ENCODE peak calls at places on chromosomes 11 and 22, in seven cellular contexts. L is stimulated activated CD4-positive, alpha-beta T cell treated with anti-CD3 and anti-CD28 coated beads, Interleukin-12 subunit alpha, Interleukin-12 subunit beta, amount 100 ng/mL, for 48 hours; G is pancreas; M is ureter; T is nephron progenitor cell; Z is lung; S is AG10803. J is an unnamed sample.

GRCh38 chr11:72353861-72354260 is 80.5 kb downstream of the CLPB start:
- DNase-seq in T (no peak), M (no peak), L (no peak), S (no peak), G (no peak), Z (no peak), J (peak)

GRCh38 chr22:32754413-32755041 is 47.0 kb upstream of the TIMP3 start:
- DNase-seq in L (no peak), S (peak), T (no peak), M (no peak), G (no peak), Z (no peak), J (no peak)

GRCh38 chr11:68468217-68468828 is 7.8 kb downstream of the PPP6R3 start:
- DNase-seq in L (no peak), M (no peak), S (no peak), T (no peak), G (no peak), Z (no peak), J (no peak)

GRCh38 chr11:106424111-106424510 is 346.6 kb downstream of the AASDHPPT start:
- DNase-seq in Z (no peak), L (no peak), M (no peak), S (peak), G (no peak), T (no peak), J (no peak)

GRCh38 chr11:61966673-61967176 is 709 bp downstream of the FTH1 start:
- DNase-seq in T (peak), Z (no peak), L (no peak), M (peak), S (peak), G (peak), J (no peak)

GRCh38 chr11:118607401-118608267 is at the start of gene PHLDB1:
- DNase-seq in Z (no peak), S (peak), G (peak), M (no peak), T (peak), L (peak), J (peak)

GRCh38 chr11:60059052-60059451 is 2.6 kb downstream of the MS4A3 start:
- DNase-seq in Z (no peak), T (no peak), L (no peak), S (no peak), M (no peak), G (no peak), J (no peak)

GRCh38 chr11:69516526-69516925 is 35.1 kb downstream of the LINC01488 start:
- DNase-seq in M (no peak), G (no peak), L (no peak), Z (no peak), S (no peak), T (no peak), J (no peak)

GRCh38 chr11:96337541-96338530 is 5.2 kb downstream of the MAML2 start:
- DNase-seq in M (no peak), S (peak), L (no peak), T (no peak), Z (no peak), G (no peak), J (no peak)

GRCh38 chr22:46846154-46846831 is 83.8 kb downstream of the TBC1D22A start:
- DNase-seq in M (no peak), T (no peak), S (no peak), Z (no peak), G (no peak), L (no peak), J (no peak)

GRCh38 chr11:46677991-46678740 is 22.3 kb downstream of the ARHGAP1 start:
- DNase-seq in L (no peak), G (no peak), T (no peak), M (no peak), Z (no peak), S (no peak), J (no peak)

GRCh38 chr11:110362916-110363574 is 66.6 kb upstream of the RDX start:
- DNase-seq in G (peak), S (no peak), Z (no peak), M (no peak), L (no peak), T (peak), J (peak)

GRCh38 chr11:12693075-12693473 is 18.9 kb downstream of the TEAD1 start:
- DNase-seq in Z (no peak), S (no peak), T (no peak), M (no peak), G (no peak), L (no peak), J (no peak)

GRCh38 chr11:10351768-10352641 is 47.1 kb downstream of the ADM start:
- DNase-seq in L (no peak), S (peak), M (peak), T (no peak), Z (peak), G (peak), J (peak)

GRCh38 chr11:72975778-72976520 is 161.7 kb downstream of the ATG16L2 start:
- DNase-seq in S (peak), M (no peak), T (no peak), Z (no peak), L (no peak), G (no peak), J (no peak)

GRCh38 chr11:58580311-58580710 is 1.4 kb downstream of the ZFP91 start:
- DNase-seq in G (no peak), L (no peak), M (no peak), T (no peak), Z (no peak), S (no peak), J (no peak)

GRCh38 chr11:10211470-10211869 is 82.5 kb downstream of the SBF2 start:
- DNase-seq in M (no peak), Z (no peak), S (no peak), G (no peak), L (no peak), T (no peak), J (no peak)

GRCh38 chr22:50481440-50482106 is at the start of gene ADM2:
- DNase-seq in L (peak), S (peak), Z (no peak), M (no peak), G (peak), T (peak), J (peak)

GRCh38 chr11:86459682-86460460 is 85.2 kb downstream of the CCDC81 start:
- DNase-seq in M (no peak), L (no peak), Z (peak), T (no peak), G (peak), S (peak), J (peak)

GRCh38 chr11:70029115-70029830 is 48.8 kb upstream of the ANO1 start:
- DNase-seq in Z (no peak), M (peak), L (no peak), G (no peak), T (peak), S (no peak), J (no peak)

GRCh38 chr11:45748801-45749200 is 56.1 kb upstream of the SLC35C1 start:
- DNase-seq in S (no peak), T (no peak), L (no peak), Z (no peak), G (no peak), M (no peak), J (no peak)

GRCh38 chr22:36042240-36042639 is 13.6 kb upstream of the RBFOX2 start:
- DNase-seq in G (no peak), Z (no peak), L (no peak), S (no peak), T (no peak), M (no peak), J (no peak)

GRCh38 chr11:16874275-16874975 is 136.0 kb downstream of the C11orf58 start:
- DNase-seq in L (no peak), M (no peak), T (no peak), G (no peak), Z (no peak), S (no peak), J (no peak)

GRCh38 chr11:63017306-63017974 is 1.8 kb upstream of the SLC22A8 start:
- DNase-seq in S (no peak), T (no peak), Z (no peak), M (no peak), G (no peak), L (no peak), J (peak)

GRCh38 chr22:42725606-42726355 is 5.1 kb upstream of the A4GALT start:
- DNase-seq in L (no peak), S (peak), Z (no peak), G (no peak), T (no peak), M (no peak), J (no peak)

GRCh38 chr22:22210375-22210774 is 34.2 kb upstream of the VPREB1 start:
- DNase-seq in M (no peak), G (no peak), L (peak), Z (no peak), S (peak), T (no peak), J (no peak)

GRCh38 chr11:15258433-15259350 is 144.0 kb downstream of the INSC start:
- DNase-seq in T (no peak), Z (no peak), G (no peak), S (peak), M (peak), L (no peak), J (no peak)

GRCh38 chr11:47269829-47270305 is at the start of gene MADD:
- DNase-seq in S (peak), T (peak), Z (peak), M (peak), G (peak), L (peak), J (peak)

GRCh38 chr22:35446365-35446764 is 46.4 kb downstream of the MCM5 start:
- DNase-seq in L (no peak), M (peak), S (peak), G (no peak), Z (no peak), T (no peak), J (no peak)

GRCh38 chr22:42321908-42322561 is 51.6 kb upstream of the TCF20 start:
- DNase-seq in Z (no peak), M (no peak), T (no peak), G (no peak), L (no peak), S (no peak), J (no peak)

J was measured in stomach.